ENCODE peak calls at places on chromosome X, in five cellular contexts. U, X, O, J and K are unnamed samples.

GRCh38 chrX:101617211-101618191 is at the start of gene ARMCX6:
- DNase-seq in U (peak), X (peak), O (peak), J (peak), K (no peak)

GRCh38 chrX:48508400-48509244 is at the start of gene PORCN:
- DNase-seq in U (peak), X (peak), O (peak), J (peak), K (no peak)

GRCh38 chrX:54076903-54077302 is 32.6 kb upstream of the PHF8 start:
- DNase-seq in U (no peak), X (no peak), O (peak), J (no peak), K (peak)

GRCh38 chrX:150429577-150429976 is 66.5 kb downstream of the MAMLD1 start:
- DNase-seq in U (no peak), X (no peak), O (peak), J (no peak), K (peak)

GRCh38 chrX:68049466-68049865 is 383.8 kb downstream of the OPHN1 start:
- DNase-seq in U (no peak), X (no peak), O (peak), J (no peak), K (no peak)

GRCh38 chrX:105190252-105190853 is 30.1 kb downstream of the TEX13A start:
- DNase-seq in U (peak), X (no peak), O (peak), J (peak), K (no peak)

GRCh38 chrX:102840871-102841705 is 96.0 kb upstream of the RAB40AL start:
- DNase-seq in U (peak), X (no peak), O (peak), J (no peak), K (peak)

GRCh38 chrX:153075366-153075765 is 3.1 kb downstream of the PNMA6A start:
- DNase-seq in U (no peak), X (no peak), O (no peak), J (no peak), K (no peak)

GRCh38 chrX:420496-421223 is 34.0 kb upstream of the PPP2R3B start:
- DNase-seq in U (no peak), X (no peak), O (no peak), J (no peak), K (no peak)

GRCh38 chrX:118373538-118373937 is 27.6 kb downstream of the WDR44 start:
- DNase-seq in U (no peak), X (no peak), O (no peak), J (no peak), K (no peak)

GRCh38 chrX:119943185-119943988 is at the start of gene NKAP:
- DNase-seq in U (peak), X (peak), O (peak), J (peak), K (peak)

GRCh38 chrX:45322382-45322781 is 121.7 kb upstream of the DIPK2B start:
- DNase-seq in U (peak), X (no peak), O (peak), J (peak), K (peak)

GRCh38 chrX:141619336-141619735 is 29.8 kb downstream of the SPANXA2 start:
- DNase-seq in U (no peak), X (no peak), O (peak), J (no peak), K (no peak)

GRCh38 chrX:106039920-106040319 is 1.4 kb upstream of the SERPINA7 start:
- DNase-seq in U (peak), X (no peak), O (no peak), J (no peak), K (no peak)

GRCh38 chrX:65668362-65669310 is 1.2 kb downstream of the MSN start:
- DNase-seq in U (peak), X (peak), O (peak), J (peak), K (peak)

GRCh38 chrX:66013195-66013816 is 26.6 kb downstream of the VSIG4 start:
- DNase-seq in U (no peak), X (no peak), O (no peak), J (peak), K (no peak)

GRCh38 chrX:74119016-74119910 is 184.7 kb upstream of the ZCCHC13 start:
- DNase-seq in U (no peak), X (no peak), O (peak), J (no peak), K (no peak)

GRCh38 chrX:78104447-78105176 is 564 bp downstream of the PGK1 start:
- DNase-seq in U (peak), X (peak), O (peak), J (peak), K (peak)

GRCh38 chrX:38045697-38046096 is 39.3 kb downstream of the SYTL5 start:
- DNase-seq in U (no peak), X (no peak), O (no peak), J (no peak), K (no peak)

DNA sequence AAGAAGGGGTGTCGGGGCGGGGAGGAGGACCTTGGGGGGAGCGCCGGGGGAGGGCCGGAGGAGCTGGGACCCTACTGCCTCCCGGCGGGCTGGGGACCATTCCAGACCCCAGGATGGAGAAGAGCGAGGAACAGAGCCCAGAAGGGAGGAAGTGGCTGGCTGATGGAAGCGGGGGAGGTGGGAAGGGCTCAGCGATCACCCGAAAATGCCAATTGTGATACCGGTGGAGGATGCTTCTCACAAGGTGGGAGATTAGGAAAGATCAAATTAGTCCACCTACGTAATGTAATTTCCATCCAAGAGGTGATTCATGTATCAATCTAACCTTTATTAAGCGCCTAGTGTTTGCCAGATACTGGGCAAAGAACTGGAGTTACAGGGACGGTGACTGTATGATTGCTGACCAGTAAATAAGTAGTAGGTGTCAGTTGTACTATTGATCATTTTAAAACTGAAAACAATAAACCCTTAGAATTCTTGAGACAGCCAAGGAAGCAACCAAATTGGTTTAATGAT is 456 bp upstream of the RAI2 start:
- DNase-seq in U (peak), X (no peak), O (no peak), J (no peak), K (no peak)
- H3K27ac ChIP-seq in U (no peak), X (no peak), O (no peak), J (no peak), K (no peak)

DNA sequence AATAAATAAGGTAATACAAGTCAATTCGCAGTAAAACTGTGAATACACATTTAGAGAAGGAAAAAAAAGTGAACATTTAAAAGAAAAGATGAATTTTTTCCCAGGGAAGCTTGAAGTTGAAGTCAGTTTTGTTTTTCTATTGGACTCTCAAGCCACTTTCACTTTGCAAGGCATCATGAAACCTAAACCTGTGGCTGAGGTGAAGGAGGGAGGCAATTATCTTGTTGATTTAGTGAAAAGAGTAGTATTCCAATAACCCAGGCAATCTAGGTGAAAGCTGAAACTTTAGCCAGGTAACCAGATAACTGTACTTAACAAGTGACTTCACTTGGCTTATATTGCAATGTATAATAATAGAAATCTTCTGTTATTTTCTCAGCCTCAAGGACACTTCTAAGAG is 138.6 kb downstream of the HDX start:
- DNase-seq in U (peak), X (no peak), O (no peak), J (no peak), K (no peak)
- H3K27ac ChIP-seq in U (peak), X (no peak), O (no peak), J (no peak), K (no peak)

DNA sequence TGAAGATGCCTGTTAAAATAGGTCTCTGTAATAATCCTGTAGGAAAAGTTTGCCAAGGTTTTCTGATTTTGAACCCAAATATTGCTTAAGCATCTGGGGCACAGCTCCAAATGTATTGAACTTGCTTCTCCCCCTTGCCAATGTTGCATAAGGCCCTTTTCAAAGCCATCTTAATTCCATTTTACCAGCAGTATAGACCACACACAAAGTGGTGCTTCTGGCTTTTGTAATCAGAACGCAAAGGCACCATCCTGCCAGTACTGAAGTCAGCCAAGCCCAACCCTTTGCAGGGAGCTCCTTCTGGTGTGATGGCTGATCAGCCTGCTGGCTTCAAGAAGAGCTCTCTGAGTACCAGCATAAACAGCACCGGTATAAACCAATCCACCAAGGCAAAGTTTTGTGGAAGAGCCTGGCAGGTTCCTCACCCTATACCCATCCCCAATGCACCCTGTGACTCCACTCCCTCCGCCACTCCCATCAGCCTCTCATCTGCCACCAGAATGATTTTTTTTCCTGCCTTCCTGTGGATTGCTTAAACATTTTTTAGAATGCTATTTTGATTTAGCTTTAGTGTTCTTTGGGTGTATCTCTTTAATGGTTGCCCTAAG is 39.2 kb upstream of the USP9X start:
- DNase-seq in U (peak), X (no peak), O (peak), J (no peak), K (no peak)
- H3K27ac ChIP-seq in U (peak), X (no peak), O (no peak), J (no peak), K (no peak)

DNA sequence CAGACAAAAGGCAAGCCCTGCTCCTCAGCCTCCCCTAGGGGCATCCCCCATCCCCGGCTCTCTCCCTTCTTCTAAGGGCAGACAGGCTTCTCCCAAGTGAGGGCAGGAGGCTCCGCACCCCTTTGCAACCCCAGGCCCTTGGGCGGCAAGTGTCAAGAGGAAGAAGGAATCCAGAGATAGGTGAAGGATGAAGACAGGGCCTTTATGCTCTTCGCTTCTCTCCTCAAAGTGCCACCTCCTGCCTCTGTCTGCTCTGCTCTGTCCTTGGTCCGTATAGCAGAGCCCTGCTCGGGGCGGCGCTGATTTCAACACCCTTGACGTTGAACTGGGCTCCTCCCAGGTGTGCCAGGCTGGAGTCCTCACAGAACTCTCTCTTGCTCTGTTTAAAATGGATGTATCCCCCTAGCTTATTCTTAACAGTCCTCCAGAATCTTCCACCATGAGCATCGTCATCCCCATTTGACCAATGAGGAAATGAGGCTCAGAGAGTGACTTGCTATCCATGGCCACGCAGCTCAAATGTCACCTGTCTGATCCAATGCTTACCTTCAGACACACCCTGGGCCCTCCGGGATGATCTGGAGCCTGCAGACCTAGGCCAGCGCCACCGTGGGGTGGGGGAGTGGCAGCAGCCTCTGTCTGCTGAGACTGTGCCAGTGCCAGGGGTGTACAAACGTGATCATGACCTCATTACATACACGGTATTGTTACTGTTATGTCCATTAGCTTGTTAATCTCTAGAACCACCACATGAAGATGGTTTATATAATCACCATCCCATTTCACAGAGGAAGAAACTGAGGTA is 99.8 kb downstream of the PHKA2 start:
- DNase-seq in U (no peak), X (no peak), O (no peak), J (no peak), K (no peak)
- H3K27ac ChIP-seq in U (no peak), X (no peak), O (no peak), J (no peak), K (no peak)

DNA sequence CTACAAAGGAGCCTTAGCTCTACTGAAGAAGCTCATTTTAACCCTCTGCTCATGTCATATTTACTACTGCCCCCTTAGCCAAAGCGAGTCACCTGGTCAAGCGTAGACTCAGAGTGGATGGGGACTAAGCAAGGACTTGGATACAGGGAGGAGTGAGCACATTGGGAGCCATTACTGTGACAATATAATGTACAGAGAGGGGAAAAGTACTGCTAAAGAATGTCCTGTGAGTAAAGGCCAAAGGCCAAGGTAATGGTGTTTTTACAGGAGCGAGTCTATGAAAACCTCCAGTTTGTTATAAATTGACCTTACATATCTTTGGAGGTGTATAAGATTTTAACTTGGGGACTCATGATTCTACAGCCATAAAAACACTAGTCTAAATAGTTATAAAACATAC is 10.6 kb upstream of the GK start:
- DNase-seq in U (no peak), X (no peak), O (no peak), J (no peak), K (no peak)
- H3K27ac ChIP-seq in U (no peak), X (no peak), O (no peak), J (no peak), K (no peak)

GRCh38 chrX:63350551-63350950 is 581 bp downstream of the SPIN4 start:
- DNase-seq in U (peak), X (no peak), O (no peak), J (peak), K (peak)
- H3K27ac ChIP-seq in U (peak), X (peak), O (peak), J (peak), K (no peak)

GRCh38 chrX:10486373-10486772 is 134.0 kb downstream of the MID1 start:
- DNase-seq in U (no peak), X (no peak), O (peak), J (no peak), K (peak)

GRCh38 chrX:10496345-10496965 is 123.9 kb downstream of the MID1 start:
- DNase-seq in U (no peak), X (no peak), O (peak), J (no peak), K (no peak)

GRCh38 chrX:10492250-10492649 is 128.1 kb downstream of the MID1 start:
- DNase-seq in U (no peak), X (no peak), O (no peak), J (no peak), K (no peak)
- H3K27ac ChIP-seq in U (no peak), X (no peak), O (no peak), J (no peak), K (no peak)

GRCh38 chrX:40383969-40384368 is 196.8 kb upstream of the ATP6AP2 start:
- DNase-seq in U (no peak), X (no peak), O (no peak), J (no peak), K (no peak)

GRCh38 chrX:40380649-40381488 is 199.9 kb upstream of the ATP6AP2 start:
- DNase-seq in U (no peak), X (no peak), O (no peak), J (no peak), K (no peak)

GRCh38 chrX:40388441-40388840 is 192.3 kb upstream of the ATP6AP2 start:
- DNase-seq in U (no peak), X (no peak), O (no peak), J (no peak), K (no peak)

GRCh38 chrX:40377684-40378083 is 203.1 kb upstream of the ATP6AP2 start:
- DNase-seq in U (no peak), X (no peak), O (no peak), J (no peak), K (no peak)

DNA sequence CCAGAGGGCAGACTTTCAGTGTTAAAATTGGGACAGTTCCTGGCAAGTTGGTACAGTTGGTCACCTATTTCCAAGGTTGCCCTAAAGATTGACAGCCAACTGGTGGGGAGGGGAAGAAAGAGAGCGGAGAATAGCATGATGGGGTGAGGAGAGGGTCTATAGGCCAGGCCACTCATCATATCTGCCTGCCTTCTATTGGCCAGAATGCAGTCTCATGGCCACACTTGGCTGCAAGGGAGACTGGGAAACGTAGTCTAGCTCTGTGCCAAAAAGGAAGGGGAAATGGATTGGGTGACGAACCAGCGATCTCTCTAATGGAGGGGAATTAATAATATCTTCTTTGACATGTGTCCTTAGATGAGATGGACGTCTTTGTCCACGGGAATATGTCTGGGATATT is 197.4 kb upstream of the ATP6AP2 start:
- DNase-seq in U (peak), X (no peak), O (no peak), J (no peak), K (no peak)
- H3K27ac ChIP-seq in U (no peak), X (no peak), O (no peak), J (no peak), K (no peak)

GRCh38 chrX:72182924-72183323 is 1.4 kb downstream of the PIN4 start:
- DNase-seq in U (no peak), X (no peak), O (no peak), J (no peak), K (no peak)
- H3K27ac ChIP-seq in U (no peak), X (no peak), O (no peak), J (no peak), K (no peak)